ENCODE peak calls at places on chromosomes 6 and 20, in four cellular contexts. U is GM06990; A is IMR-90; P is CD8-positive, alpha-beta T cell. L is an unnamed sample.

GRCh38 chr6:168331058-168331457 is 11.5 kb upstream of the DACT2 start:
- DNase-seq in U (no peak), A (no peak), P (no peak), L (no peak)

GRCh38 chr20:59250293-59250692 is 50.1 kb upstream of the EDN3 start:
- DNase-seq in U (no peak), A (no peak), P (no peak), L (no peak)

GRCh38 chr20:13821876-13822275 is 37.0 kb downstream of the NDUFAF5 start:
- DNase-seq in U (no peak), A (no peak), P (no peak), L (peak)

GRCh38 chr6:165091121-165091785 is 218.2 kb downstream of the C6orf118 start:
- DNase-seq in U (no peak), A (no peak), P (no peak), L (no peak)

GRCh38 chr6:127946388-127946787 is 45.5 kb upstream of the THEMIS start:
- DNase-seq in U (no peak), A (no peak), P (no peak), L (no peak)

GRCh38 chr6:166939276-166939816 is 17.0 kb downstream of the RNASET2 start:
- DNase-seq in U (no peak), A (no peak), P (no peak), L (no peak)

GRCh38 chr20:16308754-16309153 is 264.5 kb downstream of the KIF16B start:
- DNase-seq in U (no peak), A (peak), P (no peak), L (no peak)

GRCh38 chr6:26305097-26305841 is 59.7 kb upstream of the BTN3A2 start:
- DNase-seq in U (peak), A (peak), P (peak), L (peak)

GRCh38 chr6:5153186-5153585 is 68.0 kb downstream of the PPP1R3G start:
- DNase-seq in U (no peak), A (no peak), P (no peak), L (no peak)

GRCh38 chr6:1481326-1481725 is 92.0 kb downstream of the FOXF2 start:
- DNase-seq in U (no peak), A (peak), P (no peak), L (peak)

GRCh38 chr20:53692465-53693067 is 98.9 kb upstream of the ZNF217 start:
- DNase-seq in U (no peak), A (peak), P (no peak), L (peak)

GRCh38 chr6:110554966-110555460 is 78.6 kb upstream of the SLC22A16 start:
- DNase-seq in U (no peak), A (no peak), P (no peak), L (no peak)

GRCh38 chr20:10433014-10433622 is 904 bp downstream of the MKKS start:
- DNase-seq in U (no peak), A (peak), P (no peak), L (no peak)

GRCh38 chr6:75602164-75602896 is 650 bp downstream of the SENP6 start:
- DNase-seq in U (peak), A (peak), P (peak), L (no peak)

GRCh38 chr6:45527210-45527609 is 149.5 kb upstream of the SUPT3H start:
- DNase-seq in U (no peak), A (no peak), P (no peak), L (no peak)

GRCh38 chr20:49278036-49278816 is at the start of gene ZNFX1:
- DNase-seq in U (peak), A (peak), P (peak), L (peak)
- TF ChIP-seq CTCF in U (no peak), A (no peak), P (no peak), L (no peak)

GRCh38 chr6:39342692-39343460 is 20.4 kb upstream of the KCNK16 start:
- DNase-seq in U (no peak), A (no peak), P (no peak), L (no peak)
- TF ChIP-seq CTCF in U (no peak), A (no peak), P (no peak), L (no peak)

DNA sequence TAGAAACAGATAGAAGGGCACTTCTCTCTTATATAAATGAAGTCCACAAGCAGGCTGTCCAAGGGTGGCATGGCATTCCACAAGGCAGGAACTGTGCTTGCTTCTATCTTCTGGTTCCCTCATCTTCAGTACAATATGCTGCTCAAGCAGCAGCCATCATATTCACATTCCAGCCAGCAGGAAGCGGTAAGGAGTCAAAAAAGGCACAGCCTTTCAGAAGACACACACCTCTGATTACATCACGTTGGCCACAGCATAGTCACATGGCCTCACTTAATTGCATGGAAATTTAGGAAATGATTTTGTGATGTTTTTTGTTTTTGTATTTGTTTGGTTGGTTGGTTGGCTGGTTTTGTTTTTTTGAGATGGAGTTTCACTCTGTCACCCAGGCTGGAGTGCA is 19.0 kb downstream of the REM1 start:
- DNase-seq in U (no peak), A (peak), P (no peak), L (peak)
- TF ChIP-seq CTCF in U (peak), A (peak), P (no peak), L (peak)

GRCh38 chr6:136991614-136992013 is 53.2 kb downstream of the IL20RA start:
- DNase-seq in U (no peak), A (no peak), P (no peak), L (no peak)
- TF ChIP-seq CTCF in U (no peak), A (no peak), P (no peak), L (no peak)

GRCh38 chr6:161449521-161449920 is 175.7 kb upstream of the AGPAT4 start:
- DNase-seq in U (no peak), A (no peak), P (no peak), L (no peak)
- TF ChIP-seq CTCF in U (no peak), A (no peak), P (no peak), L (no peak)

GRCh38 chr20:7496394-7497111 is 443.7 kb downstream of the HAO1 start:
- DNase-seq in U (no peak), A (no peak), P (no peak), L (peak)
- TF ChIP-seq CTCF in U (no peak), A (no peak), P (no peak), L (no peak)

DNA sequence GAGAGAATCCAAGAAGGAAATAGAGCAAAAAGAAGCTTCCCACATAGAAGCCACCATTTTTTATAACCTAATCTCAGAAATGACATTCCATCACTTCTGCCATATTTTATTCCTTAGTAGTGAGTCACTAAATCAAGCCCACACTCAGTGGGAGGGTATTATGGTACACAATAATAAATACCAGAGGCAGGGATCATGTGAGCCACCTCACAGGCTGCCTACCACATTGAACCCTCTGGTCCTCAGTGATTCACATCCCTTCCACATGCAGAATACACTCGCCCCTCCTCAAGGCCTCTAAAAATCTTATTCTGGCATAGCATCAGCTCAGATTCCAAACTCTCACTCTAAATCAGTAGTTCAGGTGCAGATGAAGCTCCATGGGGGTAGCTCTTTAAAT is 49.4 kb downstream of the TMC2 start:
- DNase-seq in U (no peak), A (peak), P (no peak), L (peak)
- TF ChIP-seq CTCF in U (no peak), A (no peak), P (no peak), L (no peak)

DNA sequence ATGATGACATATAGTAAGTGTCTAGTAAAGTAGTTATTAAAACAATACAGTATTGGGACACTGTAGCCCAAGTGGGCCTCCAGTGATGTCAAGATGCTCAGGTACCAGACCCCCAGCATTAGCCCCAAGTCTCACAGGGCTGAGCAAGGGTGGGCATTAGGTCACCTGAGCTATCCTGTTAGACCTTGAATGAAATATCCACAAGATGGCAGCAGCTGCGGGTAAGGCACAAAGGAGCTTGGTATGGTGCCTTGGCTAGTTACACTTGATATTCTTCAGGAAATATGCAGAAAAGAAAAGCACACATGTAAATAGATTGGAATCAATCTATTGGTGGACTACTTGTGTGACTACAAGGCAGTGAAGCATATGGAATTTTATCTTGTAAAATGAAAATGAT is 701.8 kb upstream of the ADGRB3 start:
- DNase-seq in U (no peak), A (no peak), P (no peak), L (no peak)
- TF ChIP-seq CTCF in U (peak), A (no peak), P (no peak), L (no peak)

DNA sequence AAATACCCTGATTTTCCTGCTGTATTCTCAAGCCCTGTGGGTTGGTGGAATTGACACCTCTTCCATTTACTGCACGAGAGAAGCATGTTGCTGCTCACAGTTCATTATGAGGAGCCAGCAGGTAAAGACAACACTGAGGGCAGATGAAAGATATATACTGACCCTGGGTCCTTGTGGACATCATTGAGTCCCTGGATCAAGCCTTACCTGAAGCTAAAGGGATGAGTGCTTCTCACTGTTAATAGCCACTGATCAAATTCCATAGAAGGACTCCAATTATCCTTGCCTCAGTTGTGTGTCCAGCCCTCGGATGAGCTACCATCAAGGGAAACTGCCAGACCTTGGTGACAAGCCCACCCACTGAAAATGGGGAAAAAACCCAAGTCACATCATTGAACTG is 7.7 kb upstream of the SIGLEC1 start:
- DNase-seq in U (no peak), A (no peak), P (no peak), L (no peak)
- TF ChIP-seq CTCF in U (no peak), A (no peak), P (no peak), L (no peak)

L was measured in fibroblast of the aortic adventitia.